ENCODE peak calls at places on chromosomes 1 and 21, in four cellular contexts. X, N, A and G are unnamed samples.

GRCh38 chr1:24379733-24380315 is 33.8 kb downstream of the STPG1 start:
- DNase-seq in A (no peak), N (peak; percentile 60), X (no peak), G (peak; percentile 35)

GRCh38 chr21:40534886-40535285 is 312.1 kb downstream of the DSCAM start:
- DNase-seq in A (no peak), X (no peak), N (no peak), G (no peak)

GRCh38 chr1:206654826-206655225 is 19.5 kb downstream of the DYRK3 start:
- DNase-seq in A (no peak), X (no peak), N (no peak), G (no peak)

GRCh38 chr1:72526926-72527325 is 244.6 kb upstream of the NEGR1 start:
- DNase-seq in A (no peak), X (no peak), N (peak; percentile 26), G (no peak)

GRCh38 chr1:43345119-43345518 is 7.5 kb downstream of the MPL start:
- DNase-seq in X (no peak), A (no peak), N (no peak), G (no peak)

GRCh38 chr1:7422966-7423365 is 348.1 kb upstream of the VAMP3 start:
- DNase-seq in N (no peak), A (no peak), X (no peak), G (no peak)

GRCh38 chr1:109776911-109777310 is 13.2 kb upstream of the EPS8L3 start:
- DNase-seq in A (peak; percentile 83), X (peak; percentile 84), N (peak; percentile 87), G (peak; percentile 84)

GRCh38 chr1:153794671-153795324 is 19.6 kb downstream of the SLC27A3 start:
- DNase-seq in A (no peak), X (no peak), N (no peak), G (no peak)

GRCh38 chr1:42518894-42519293 is 55.8 kb downstream of the CCDC30 start:
- DNase-seq in A (no peak), X (no peak), N (peak; percentile 8), G (no peak)

GRCh38 chr1:66243548-66244130 is 290.3 kb upstream of the SGIP1 start:
- DNase-seq in X (no peak), N (no peak), A (no peak), G (no peak)

GRCh38 chr1:167416506-167416905 is 101.8 kb downstream of the CD247 start:
- DNase-seq in X (no peak), N (no peak), A (peak; percentile 71), G (no peak)

GRCh38 chr21:45004481-45005263 is 64.8 kb downstream of the SLX9 start:
- DNase-seq in X (peak; percentile 13), N (no peak), A (no peak), G (no peak)

GRCh38 chr21:33286600-33287456 is 20.7 kb downstream of the IL10RB start:
- DNase-seq in A (peak; percentile 73), N (peak; percentile 82), X (peak; percentile 36), G (peak; percentile 78)

GRCh38 chr1:175857756-175858155 is 114.4 kb upstream of the TNR start:
- DNase-seq in A (no peak), N (no peak), X (no peak), G (no peak)

GRCh38 chr1:26785611-26786436 is 1.9 kb upstream of the PIGV start:
- DNase-seq in X (no peak), N (peak; percentile 54), A (no peak), G (peak; percentile 45)

GRCh38 chr1:48681476-48682305 is 95.0 kb downstream of the BEND5 start:
- DNase-seq in A (no peak), N (no peak), X (peak; percentile 34), G (no peak)

GRCh38 chr1:30258876-30259275 is 464.5 kb downstream of the MATN1 start:
- DNase-seq in X (no peak), N (no peak), A (no peak), G (no peak)

GRCh38 chr1:158037876-158038359 is 44.5 kb downstream of the KIRREL1 start:
- DNase-seq in N (peak; percentile 32), A (no peak), X (no peak), G (peak; percentile 69)

GRCh38 chr1:69320679-69321310 is 246.9 kb upstream of the LRRC7 start:
- DNase-seq in N (no peak), X (no peak), A (no peak), G (no peak)

GRCh38 chr21:43758811-43759210 is 17.3 kb downstream of the CSTB start:
- DNase-seq in A (no peak), X (no peak), N (peak; percentile 45), G (peak; percentile 57)

GRCh38 chr1:93296555-93297154 is 49.1 kb upstream of the DR1 start:
- DNase-seq in N (no peak), X (no peak), A (no peak), G (no peak)

GRCh38 chr21:27134513-27134912 is 167.6 kb upstream of the ADAMTS5 start:
- DNase-seq in A (no peak), X (no peak), N (peak; percentile 56), G (peak; percentile 74)

GRCh38 chr1:36750706-36751105 is 268.0 kb upstream of the CSF3R start:
- DNase-seq in A (no peak), X (no peak), N (no peak), G (no peak)

GRCh38 chr1:177209357-177209756 is 38.6 kb downstream of the BRINP2 start:
- DNase-seq in X (peak; percentile 30), A (peak; percentile 71), N (peak; percentile 92), G (peak; percentile 97)

GRCh38 chr1:93692001-93692400 is 10.4 kb upstream of the BCAR3 start:
- DNase-seq in A (no peak), X (no peak), N (no peak), G (no peak)

GRCh38 chr21:45404726-45405270 is at the start of gene COL18A1:
- DNase-seq in N (peak; percentile 40), A (peak; percentile 40), X (peak; percentile 73), G (peak; percentile 58)

GRCh38 chr1:92515796-92516201 is 29.1 kb upstream of the GFI1 start:
- DNase-seq in X (no peak), N (no peak), A (no peak), G (peak; percentile 42)

GRCh38 chr1:24420547-24420946 is 4.9 kb downstream of the NIPAL3 start:
- DNase-seq in N (peak; percentile 63), A (no peak), X (no peak), G (peak; percentile 47)

GRCh38 chr21:38712076-38712475 is 93.7 kb upstream of the ETS2 start:
- DNase-seq in N (peak; percentile 64), A (no peak), X (peak; percentile 21), G (peak; percentile 59)

GRCh38 chr1:26538480-26539412 is 9.2 kb downstream of the RPS6KA1 start:
- DNase-seq in X (no peak), A (peak; percentile 54), N (peak; percentile 49), G (peak; percentile 28)

GRCh38 chr1:223074901-223075300 is 68.1 kb downstream of the TLR5 start:
- DNase-seq in X (no peak), A (no peak), N (no peak), G (no peak)

GRCh38 chr1:223364685-223365382 is 858 bp upstream of the SUSD4 start:
- DNase-seq in X (no peak), N (no peak), A (no peak), G (no peak)

GRCh38 chr1:198756470-198756869 is 117.6 kb downstream of the PTPRC start:
- DNase-seq in X (no peak), A (no peak), N (peak; percentile 62), G (no peak)

GRCh38 chr1:241376711-241377110 is 19.7 kb upstream of the RGS7 start:
- DNase-seq in N (no peak), X (no peak), A (no peak), G (no peak)

GRCh38 chr1:65958561-65959350 is 166.1 kb downstream of the PDE4B start:
- DNase-seq in A (no peak), X (no peak), N (peak; percentile 78), G (peak; percentile 66)

GRCh38 chr1:20242890-20243479 is 47.7 kb upstream of the VWA5B1 start:
- DNase-seq in A (no peak), X (no peak), N (no peak), G (no peak)
- TF ChIP-seq CTCF in A (no peak), X (no peak), N (no peak), G (no peak)

GRCh38 chr1:67807282-67807681 is 26.0 kb downstream of the GNG12 start:
- DNase-seq in A (no peak), N (no peak), X (no peak), G (no peak)

GRCh38 chr1:67801903-67802302 is 31.4 kb downstream of the GNG12 start:
- DNase-seq in A (no peak), N (no peak), X (no peak), G (no peak)

GRCh38 chr1:67802565-67802964 is 30.7 kb downstream of the GNG12 start:
- DNase-seq in N (no peak), A (no peak), X (no peak), G (no peak)

GRCh38 chr1:67804710-67805109 is 28.6 kb downstream of the GNG12 start:
- DNase-seq in N (no peak), X (no peak), A (no peak), G (no peak)

GRCh38 chr1:67803380-67804279 is 29.6 kb downstream of the GNG12 start:
- DNase-seq in A (no peak), N (peak; percentile 58), X (no peak), G (peak; percentile 78)
- H3K4me3 ChIP-seq in A (no peak overlapping the region), N (no peak overlapping the region), X (no peak overlapping the region), G (no peak overlapping the region)

GRCh38 chr1:2644171-2644570 is 11.4 kb upstream of the MMEL1 start:
- DNase-seq in X (no peak), A (no peak), N (no peak), G (no peak)

GRCh38 chr1:2644591-2645101 is 11.8 kb upstream of the MMEL1 start:
- DNase-seq in A (no peak), X (no peak), N (no peak), G (no peak)

GRCh38 chr1:2645143-2645542 is 12.3 kb upstream of the MMEL1 start:
- DNase-seq in N (no peak), X (no peak), A (no peak), G (no peak)

GRCh38 chr1:2645776-2646175 is 13.0 kb upstream of the MMEL1 start:
- DNase-seq in A (no peak), N (no peak), X (no peak), G (no peak)

DNA sequence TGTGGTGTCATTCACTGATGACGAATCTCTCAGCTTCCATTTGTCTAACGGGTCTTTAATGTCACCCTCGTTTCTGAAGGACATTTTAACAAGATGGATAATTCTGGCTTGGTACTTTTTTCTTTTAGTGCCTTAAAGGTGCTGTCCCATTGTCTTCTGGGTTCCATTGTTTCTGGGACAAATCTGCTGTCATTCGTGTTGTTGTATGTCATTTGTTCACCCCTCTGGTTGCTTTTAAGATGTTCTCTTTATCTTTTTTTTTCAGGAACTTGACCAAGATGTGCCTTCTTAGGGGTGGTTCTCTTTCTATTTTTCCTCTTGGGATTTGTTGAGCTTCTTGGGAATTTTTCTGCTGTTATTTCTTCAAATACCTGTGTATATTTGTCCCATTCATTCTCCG is 14.0 kb upstream of the MMEL1 start:
- DNase-seq in A (no peak), X (no peak), N (no peak), G (no peak)
- TF ChIP-seq CTCF in A (no peak), X (no peak), N (no peak), G (no peak)

DNA sequence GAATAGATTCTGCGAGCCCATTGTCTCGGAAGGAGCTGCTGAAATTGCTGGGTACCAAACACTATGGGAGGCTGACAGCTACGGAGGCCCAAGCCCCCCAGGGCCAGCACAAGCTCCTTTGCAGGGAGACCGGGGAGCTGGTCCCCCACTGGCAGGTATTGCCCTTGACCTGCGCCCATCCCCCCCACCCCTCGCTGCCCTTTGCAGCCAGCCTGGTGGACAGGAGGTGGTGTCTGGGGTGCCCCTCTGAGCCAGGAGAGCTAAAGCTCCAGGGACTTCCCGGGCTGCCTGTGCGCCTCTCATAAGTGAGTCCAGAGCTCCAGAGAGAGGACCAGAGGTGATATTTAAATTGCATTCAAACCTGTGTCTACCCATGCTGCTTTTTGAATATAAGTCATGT is 5.4 kb downstream of the SERTAD4 start:
- DNase-seq in X (no peak), N (no peak), A (no peak), G (no peak)
- H3K4me3 ChIP-seq in X (no peak overlapping the region), N (no peak overlapping the region), A (no peak overlapping the region), G (no peak overlapping the region)